ENCODE peak calls at places on chromosomes 5 and 9, in five cellular contexts. One of them, this sample, is unnamed.

GRCh38 chr9:23153058-23153457 is 673.0 kb downstream of the ELAVL2 start:
- DNase-seq in GM23338: peak
- DNase-seq in K562: no peak
- DNase-seq in GM12878: no peak
- DNase-seq in HepG2: no peak
- DNase-seq in this sample: no peak

GRCh38 chr5:76746677-76747076 is 30.8 kb downstream of the F2R start:
- DNase-seq in GM23338: no peak
- DNase-seq in K562: no peak
- DNase-seq in GM12878: no peak
- DNase-seq in HepG2: no peak
- DNase-seq in this sample: no peak

GRCh38 chr5:107646418-107646817 is 24.3 kb downstream of the EFNA5 start:
- DNase-seq in GM23338: no peak
- DNase-seq in K562: no peak
- DNase-seq in GM12878: no peak
- DNase-seq in HepG2: no peak
- DNase-seq in this sample: no peak

GRCh38 chr5:144142030-144142825 is 28.2 kb downstream of the YIPF5 start:
- DNase-seq in GM23338: peak
- DNase-seq in K562: peak
- DNase-seq in GM12878: peak
- DNase-seq in HepG2: peak
- DNase-seq in this sample: no peak

GRCh38 chr5:82100303-82101077 is 128.7 kb downstream of the ATG10 start:
- DNase-seq in GM23338: peak
- DNase-seq in K562: no peak
- DNase-seq in GM12878: peak
- DNase-seq in HepG2: no peak
- DNase-seq in this sample: no peak

GRCh38 chr9:136354592-136355085 is 8.9 kb downstream of the DNLZ start:
- DNase-seq in GM23338: no peak
- DNase-seq in K562: no peak
- DNase-seq in GM12878: no peak
- DNase-seq in HepG2: no peak
- DNase-seq in this sample: no peak

GRCh38 chr9:31137151-31137849 is 1247.1 kb upstream of the ACO1 start:
- DNase-seq in GM23338: no peak
- DNase-seq in K562: no peak
- DNase-seq in GM12878: no peak
- DNase-seq in HepG2: peak
- DNase-seq in this sample: no peak

GRCh38 chr9:108672475-108673065 is 183.2 kb downstream of the ACTL7B start:
- DNase-seq in GM23338: no peak
- DNase-seq in K562: no peak
- DNase-seq in GM12878: no peak
- DNase-seq in HepG2: no peak
- DNase-seq in this sample: no peak

DNA sequence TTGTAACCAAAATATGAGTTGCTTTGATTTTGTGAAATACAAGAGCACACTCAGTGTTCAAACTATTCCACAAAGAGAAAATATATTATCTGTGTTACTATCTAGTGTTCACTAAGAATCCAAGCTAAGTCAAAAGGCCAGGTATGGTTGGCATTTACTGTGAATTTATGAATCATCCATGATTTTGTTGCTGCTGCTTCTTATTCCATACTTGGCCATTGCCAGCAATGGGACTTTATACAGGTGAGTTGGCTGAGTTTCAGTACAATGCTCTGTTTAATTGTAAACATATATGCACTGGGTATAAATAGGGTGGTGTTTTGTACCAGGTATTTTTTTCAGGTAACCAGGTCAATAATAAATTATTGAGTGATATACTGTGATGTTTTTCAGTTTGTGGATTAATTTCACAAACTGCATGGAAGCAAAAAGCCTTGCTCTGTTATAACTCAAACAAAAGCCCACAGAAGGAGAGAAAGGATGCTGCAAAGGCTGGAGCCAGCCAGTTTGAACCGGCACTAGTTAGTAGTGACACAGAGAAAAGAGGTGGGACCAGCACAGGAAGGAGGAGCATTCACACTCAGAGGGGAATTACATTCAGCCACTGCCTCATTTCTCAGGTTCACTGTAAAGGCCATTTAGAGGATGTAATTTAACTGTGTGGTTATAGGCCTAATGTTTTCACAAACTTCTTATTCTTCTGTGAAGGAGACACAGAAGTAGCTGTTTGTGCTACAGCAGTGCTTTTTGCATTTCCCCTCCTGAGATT is 381.8 kb downstream of the ADGRV1 start:
- DNase-seq in GM23338: peak
- DNase-seq in K562: no peak
- DNase-seq in GM12878: peak
- DNase-seq in HepG2: no peak
- DNase-seq in this sample: peak
- TF ChIP-seq CREB1 in GM23338: no peak
- TF ChIP-seq CREB1 in K562: no peak
- TF ChIP-seq CREB1 in GM12878: no peak
- TF ChIP-seq CREB1 in HepG2: no peak
- TF ChIP-seq CREB1 in this sample: no peak

GRCh38 chr9:107545036-107545435 is 55.5 kb upstream of the KLF4 start:
- DNase-seq in GM23338: no peak
- DNase-seq in K562: no peak
- DNase-seq in GM12878: no peak
- DNase-seq in HepG2: no peak
- DNase-seq in this sample: no peak
- TF ChIP-seq POLR2AphosphoS5 in GM23338: no peak
- TF ChIP-seq POLR2AphosphoS5 in K562: no peak
- TF ChIP-seq POLR2AphosphoS5 in GM12878: no peak
- TF ChIP-seq POLR2AphosphoS5 in HepG2: no peak
- TF ChIP-seq POLR2AphosphoS5 in this sample: no peak

GRCh38 chr9:76571288-76572204 is 112.6 kb downstream of the GCNT1 start:
- DNase-seq in GM23338: peak
- DNase-seq in K562: no peak
- DNase-seq in GM12878: peak
- DNase-seq in HepG2: no peak
- DNase-seq in this sample: no peak
- TF ChIP-seq CREB1 in GM23338: no peak
- TF ChIP-seq CREB1 in K562: no peak
- TF ChIP-seq CREB1 in GM12878: no peak
- TF ChIP-seq CREB1 in HepG2: no peak
- TF ChIP-seq CREB1 in this sample: no peak

DNA sequence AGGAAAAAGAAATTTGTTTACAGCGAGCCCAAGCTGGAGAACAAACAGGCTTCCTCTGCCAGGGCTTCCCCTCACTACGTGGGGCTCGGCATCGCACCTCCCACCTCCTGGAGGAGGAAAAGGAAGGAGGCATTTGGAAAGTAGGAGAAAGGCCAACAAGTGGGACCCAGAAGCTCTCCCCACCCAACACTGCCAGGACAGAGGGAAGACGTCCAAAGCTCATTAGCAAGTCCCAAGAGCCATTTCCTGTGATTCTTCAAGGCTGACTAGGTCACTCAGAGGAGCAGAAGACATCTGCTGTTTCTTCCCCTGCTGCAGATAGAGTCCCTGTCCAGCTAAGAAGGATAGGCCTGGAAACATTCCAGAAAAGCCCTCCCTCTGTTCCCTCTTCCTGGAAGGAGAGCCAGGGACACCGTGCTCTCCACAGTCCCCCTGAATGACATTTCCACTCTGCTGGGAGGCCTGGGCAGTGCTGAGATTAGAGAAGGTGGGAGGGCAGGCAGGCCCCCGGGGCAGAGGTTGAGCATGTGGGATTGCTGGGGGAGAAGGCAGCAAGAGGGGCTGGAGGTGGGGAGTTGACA is 57.0 kb upstream of the NEURL1B start:
- DNase-seq in GM23338: no peak
- DNase-seq in K562: no peak
- DNase-seq in GM12878: no peak
- DNase-seq in HepG2: no peak
- DNase-seq in this sample: no peak
- TF ChIP-seq POLR2AphosphoS5 in GM23338: no peak
- TF ChIP-seq POLR2AphosphoS5 in K562: no peak
- TF ChIP-seq POLR2AphosphoS5 in GM12878: no peak
- TF ChIP-seq POLR2AphosphoS5 in HepG2: no peak
- TF ChIP-seq POLR2AphosphoS5 in this sample: no peak

GRCh38 chr9:86720893-86721698 is 226.2 kb downstream of the GAS1 start:
- DNase-seq in GM23338: peak
- DNase-seq in K562: no peak
- DNase-seq in GM12878: no peak
- DNase-seq in HepG2: no peak
- DNase-seq in this sample: no peak
- TF ChIP-seq CREB1 in GM23338: no peak
- TF ChIP-seq CREB1 in K562: no peak
- TF ChIP-seq CREB1 in GM12878: no peak
- TF ChIP-seq CREB1 in HepG2: no peak
- TF ChIP-seq CREB1 in this sample: no peak

GRCh38 chr9:127047971-127048370 is 74.5 kb downstream of the ANGPTL2 start:
- DNase-seq in GM23338: no peak
- DNase-seq in K562: no peak
- DNase-seq in GM12878: no peak
- DNase-seq in HepG2: no peak
- DNase-seq in this sample: no peak

GRCh38 chr9:127050152-127050551 is 72.3 kb downstream of the ANGPTL2 start:
- DNase-seq in GM23338: no peak
- DNase-seq in K562: no peak
- DNase-seq in GM12878: no peak
- DNase-seq in HepG2: no peak
- DNase-seq in this sample: no peak

GRCh38 chr9:127049581-127049980 is 72.9 kb downstream of the ANGPTL2 start:
- DNase-seq in GM23338: no peak
- DNase-seq in K562: no peak
- DNase-seq in GM12878: no peak
- DNase-seq in HepG2: no peak
- DNase-seq in this sample: no peak

GRCh38 chr9:127050581-127050980 is 71.9 kb downstream of the ANGPTL2 start:
- DNase-seq in GM23338: no peak
- DNase-seq in K562: no peak
- DNase-seq in GM12878: no peak
- DNase-seq in HepG2: no peak
- DNase-seq in this sample: peak

DNA sequence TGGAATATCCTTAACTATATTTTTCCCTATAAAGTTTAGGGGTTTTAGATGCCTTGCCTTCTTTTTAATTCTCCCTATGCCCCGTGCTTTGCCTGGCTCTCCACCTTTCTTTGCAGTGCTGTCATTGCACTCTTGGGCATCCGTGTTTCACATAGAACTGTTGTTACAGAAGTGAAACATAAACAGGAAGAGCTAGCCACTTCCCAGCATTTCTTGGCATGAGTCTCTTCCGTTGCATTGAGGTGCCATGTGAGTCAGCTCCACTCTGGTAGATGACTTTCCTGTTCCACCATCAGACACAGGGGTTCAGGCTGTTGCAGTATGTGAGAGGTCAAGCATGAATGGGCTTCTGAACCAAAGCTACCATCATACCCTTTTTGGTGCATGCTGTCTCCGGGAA is 73.4 kb downstream of the ANGPTL2 start:
- DNase-seq in GM23338: no peak
- DNase-seq in K562: no peak
- DNase-seq in GM12878: peak
- DNase-seq in HepG2: no peak
- DNase-seq in this sample: peak
- TF ChIP-seq POLR2AphosphoS5 in GM23338: no peak
- TF ChIP-seq POLR2AphosphoS5 in K562: no peak
- TF ChIP-seq POLR2AphosphoS5 in GM12878: no peak
- TF ChIP-seq POLR2AphosphoS5 in HepG2: no peak
- TF ChIP-seq POLR2AphosphoS5 in this sample: no peak

DNA sequence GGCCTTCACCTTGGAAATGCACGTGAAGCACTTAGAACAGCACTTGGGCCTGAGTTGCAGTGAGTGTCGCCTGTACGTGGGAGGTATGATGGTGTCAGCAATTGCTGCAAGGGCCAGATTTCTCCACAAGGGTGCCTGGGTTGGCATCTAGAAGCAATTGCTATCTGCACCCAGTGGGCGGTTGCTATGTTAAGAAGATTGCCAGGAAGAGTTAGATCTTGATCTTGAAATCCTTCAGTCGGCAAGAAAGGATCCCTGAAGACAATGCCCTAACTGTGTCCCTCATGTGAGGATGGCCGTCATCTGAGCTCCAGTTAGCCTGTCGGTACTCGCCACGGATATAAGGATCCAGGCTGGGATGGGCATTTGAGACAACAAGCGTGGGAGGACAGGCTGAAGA is 62.9 kb downstream of the MAMDC2 start:
- DNase-seq in GM23338: no peak
- DNase-seq in K562: no peak
- DNase-seq in GM12878: no peak
- DNase-seq in HepG2: no peak
- DNase-seq in this sample: no peak
- TF ChIP-seq CREB1 in GM23338: no peak
- TF ChIP-seq CREB1 in K562: no peak
- TF ChIP-seq CREB1 in GM12878: no peak
- TF ChIP-seq CREB1 in HepG2: no peak
- TF ChIP-seq CREB1 in this sample: no peak

GRCh38 chr9:70064496-70064895 is 20.8 kb downstream of the MAMDC2 start:
- DNase-seq in GM23338: no peak
- DNase-seq in K562: no peak
- DNase-seq in GM12878: no peak
- DNase-seq in HepG2: no peak
- DNase-seq in this sample: no peak

GRCh38 chr9:70069734-70070133 is 26.1 kb downstream of the MAMDC2 start:
- DNase-seq in GM23338: no peak
- DNase-seq in K562: no peak
- DNase-seq in GM12878: no peak
- DNase-seq in HepG2: no peak
- DNase-seq in this sample: no peak

GRCh38 chr9:70066874-70067273 is 23.2 kb downstream of the MAMDC2 start:
- DNase-seq in GM23338: no peak
- DNase-seq in K562: no peak
- DNase-seq in GM12878: no peak
- DNase-seq in HepG2: no peak
- DNase-seq in this sample: no peak

GRCh38 chr9:70065572-70065971 is 21.9 kb downstream of the MAMDC2 start:
- DNase-seq in GM23338: no peak
- DNase-seq in K562: no peak
- DNase-seq in GM12878: no peak
- DNase-seq in HepG2: no peak
- DNase-seq in this sample: no peak

DNA sequence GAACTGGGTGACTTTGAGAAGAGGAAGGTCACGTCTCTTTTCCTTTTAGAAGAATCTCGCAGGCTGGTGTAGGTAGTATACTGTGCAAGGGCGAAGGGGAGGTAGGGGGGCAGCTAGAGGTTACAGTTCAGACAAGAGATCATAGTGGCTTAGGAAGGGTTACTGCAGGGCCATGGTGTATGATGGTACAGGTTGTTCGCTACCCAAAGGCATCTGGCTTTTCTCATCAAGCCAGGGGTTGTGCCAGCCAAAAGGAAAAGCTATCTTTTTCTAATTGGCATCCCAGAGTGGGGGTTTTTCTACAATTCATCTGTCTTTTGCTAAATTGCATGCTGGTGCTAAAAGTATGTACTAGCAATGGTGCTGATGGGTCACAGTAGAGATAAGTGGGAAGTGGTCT is 22.8 kb downstream of the MAMDC2 start:
- DNase-seq in GM23338: no peak
- DNase-seq in K562: no peak
- DNase-seq in GM12878: no peak
- DNase-seq in HepG2: no peak
- DNase-seq in this sample: no peak
- TF ChIP-seq POLR2AphosphoS5 in GM23338: no peak
- TF ChIP-seq POLR2AphosphoS5 in K562: no peak
- TF ChIP-seq POLR2AphosphoS5 in GM12878: no peak
- TF ChIP-seq POLR2AphosphoS5 in HepG2: no peak
- TF ChIP-seq POLR2AphosphoS5 in this sample: no peak

GRCh38 chr9:124149992-124150391 is 107.8 kb upstream of the NEK6 start:
- DNase-seq in GM23338: peak
- DNase-seq in K562: peak
- DNase-seq in GM12878: no peak
- DNase-seq in HepG2: no peak
- DNase-seq in this sample: peak
- TF ChIP-seq CREB1 in GM23338: no peak
- TF ChIP-seq CREB1 in K562: no peak
- TF ChIP-seq CREB1 in GM12878: no peak
- TF ChIP-seq CREB1 in HepG2: no peak
- TF ChIP-seq CREB1 in this sample: no peak

GRCh38 chr9:76793784-76794431 is 29.7 kb downstream of the PCA3 start:
- DNase-seq in GM23338: no peak
- DNase-seq in K562: no peak
- DNase-seq in GM12878: no peak
- DNase-seq in HepG2: no peak
- DNase-seq in this sample: no peak
- TF ChIP-seq POLR2AphosphoS5 in GM23338: no peak
- TF ChIP-seq POLR2AphosphoS5 in K562: no peak
- TF ChIP-seq POLR2AphosphoS5 in GM12878: no peak
- TF ChIP-seq POLR2AphosphoS5 in HepG2: no peak
- TF ChIP-seq POLR2AphosphoS5 in this sample: no peak